ENCODE peak calls at places on chromosomes 4 and X, in nine cellular contexts. K is left colon; G is AG09309; B is M059J; J is left ventricle myocardium inferior; V is stimulated activated CD8-positive, alpha-beta memory T cell treated with anti-CD3 and anti-CD28 coated beads, Interleukin-7, amount 100 ng/mL, for 24 hours; N is HT1080; E is activated CD8-positive, alpha-beta memory T cell treated with anti-CD3 and anti-CD28 coated beads, Interleukin-2, amount 50 U/mL, for 4 hours; R is stimulated activated naive CD4-positive, alpha-beta T cell. F is an unnamed sample.

GRCh38 chrX:141133272-141133671 is 43.7 kb downstream of the LDOC1 start:
- DNase-seq in K (no peak), G (no peak), B (peak), J (no peak), V (no peak), N (no peak), E (no peak), R (no peak), F (no peak)

GRCh38 chr4:145635117-145635516 is 15.9 kb downstream of the MMAA start:
- DNase-seq in K (no peak), G (no peak), B (no peak), J (no peak), V (no peak), N (no peak), E (no peak), R (no peak), F (no peak)

GRCh38 chr4:127140306-127140705 is 492.5 kb upstream of the INTU start:
- DNase-seq in K (no peak), G (no peak), B (peak), J (no peak), V (no peak), N (peak), E (no peak), R (no peak), F (no peak)

GRCh38 chrX:155962906-155963305 is 34.6 kb upstream of the IL9R start:
- DNase-seq in K (no peak), G (no peak), B (no peak), J (no peak), V (no peak), N (no peak), E (no peak), R (no peak), F (no peak)

GRCh38 chr4:62670509-62670908 is 1470.4 kb downstream of the ADGRL3 start:
- DNase-seq in K (no peak), G (no peak), B (no peak), J (no peak), V (no peak), N (peak), E (no peak), R (no peak), F (no peak)

GRCh38 chr4:47686294-47686872 is 151.5 kb downstream of the CORIN start:
- DNase-seq in K (peak), G (no peak), B (peak), J (peak), V (peak), N (peak), E (peak), R (peak), F (peak)

GRCh38 chr4:25172964-25173917 is 13.0 kb upstream of the SEPSECS start:
- DNase-seq in K (no peak), G (peak), B (peak), J (no peak), V (no peak), N (peak), E (no peak), R (no peak), F (peak)

GRCh38 chr4:153573881-153574807 is 108.0 kb downstream of the TMEM131L start:
- DNase-seq in K (peak), G (peak), B (peak), J (peak), V (no peak), N (peak), E (peak), R (peak), F (peak)

GRCh38 chrX:43277879-43278278 is 378.2 kb upstream of the MAOA start:
- DNase-seq in K (no peak), G (no peak), B (no peak), J (no peak), V (no peak), N (no peak), E (no peak), R (no peak), F (no peak)

GRCh38 chr4:141713771-141714445 is 77.5 kb downstream of the IL15 start:
- DNase-seq in K (no peak), G (peak), B (peak), J (no peak), V (no peak), N (peak), E (no peak), R (no peak), F (no peak)

GRCh38 chr4:52098618-52099017 is 47.5 kb downstream of the SPATA18 start:
- DNase-seq in K (no peak), G (no peak), B (no peak), J (no peak), V (no peak), N (no peak), E (no peak), R (no peak), F (no peak)

GRCh38 chrX:13742397-13743176 is 8.0 kb downstream of the OFD1 start:
- DNase-seq in K (no peak), G (no peak), B (no peak), J (no peak), V (no peak), N (no peak), E (no peak), R (no peak), F (no peak)

GRCh38 chr4:8920969-8921368 is 49.3 kb upstream of the HMX1 start:
- DNase-seq in K (peak), G (no peak), B (no peak), J (no peak), V (no peak), N (no peak), E (no peak), R (no peak), F (no peak)

GRCh38 chrX:72094894-72095293 is 36.8 kb downstream of the RTL5 start:
- DNase-seq in K (no peak), G (no peak), B (peak), J (peak), V (peak), N (no peak), E (peak), R (no peak), F (no peak)

GRCh38 chr4:144582975-144583374 is 63.0 kb upstream of the HHIP start:
- DNase-seq in K (no peak), G (no peak), B (no peak), J (no peak), V (no peak), N (peak), E (no peak), R (no peak), F (peak)

GRCh38 chr4:5730993-5731975 is 20.3 kb downstream of the EVC start:
- DNase-seq in K (no peak), G (no peak), B (no peak), J (no peak), V (no peak), N (no peak), E (no peak), R (no peak), F (no peak)

GRCh38 chrX:40544343-40545250 is 36.2 kb upstream of the ATP6AP2 start:
- DNase-seq in K (no peak), G (no peak), B (peak), J (no peak), V (no peak), N (peak), E (no peak), R (no peak), F (no peak)

GRCh38 chr4:153497091-153497531 is 31.0 kb downstream of the TMEM131L start:
- DNase-seq in K (no peak), G (no peak), B (peak), J (no peak), V (no peak), N (peak), E (peak), R (peak), F (no peak)

GRCh38 chr4:67934628-67935027 is 28.7 kb downstream of the TMPRSS11A start:
- DNase-seq in K (no peak), G (no peak), B (no peak), J (no peak), V (no peak), N (peak), E (no peak), R (no peak), F (no peak)

GRCh38 chrX:115602308-115602707 is 41.3 kb downstream of the PLS3 start:
- DNase-seq in K (no peak), G (no peak), B (peak), J (no peak), V (no peak), N (no peak), E (no peak), R (no peak), F (no peak)

GRCh38 chrX:108347800-108348199 is 90.4 kb downstream of the COL4A6 start:
- DNase-seq in K (no peak), G (no peak), B (no peak), J (no peak), V (no peak), N (no peak), E (no peak), R (no peak), F (no peak)

GRCh38 chr4:183912585-183912984 is 7.5 kb downstream of the STOX2 start:
- DNase-seq in K (no peak), G (no peak), B (peak), J (no peak), V (no peak), N (peak), E (no peak), R (no peak), F (no peak)

GRCh38 chrX:78119521-78120227 is 15.6 kb downstream of the PGK1 start:
- DNase-seq in K (no peak), G (no peak), B (no peak), J (no peak), V (no peak), N (no peak), E (no peak), R (no peak), F (no peak)

GRCh38 chr4:158771776-158772175 is 3.0 kb downstream of the FNIP2 start:
- DNase-seq in K (no peak), G (no peak), B (no peak), J (no peak), V (no peak), N (no peak), E (no peak), R (no peak), F (no peak)

GRCh38 chrX:140723251-140723650 is 13.7 kb downstream of the LINC00632 start:
- DNase-seq in K (no peak), G (no peak), B (peak), J (no peak), V (no peak), N (peak), E (no peak), R (no peak), F (no peak)

GRCh38 chrX:24156177-24156576 is 6.6 kb downstream of the ZFX start:
- DNase-seq in K (no peak), G (no peak), B (no peak), J (no peak), V (no peak), N (no peak), E (no peak), R (no peak), F (no peak)

GRCh38 chrX:29826651-29827206 is 388.6 kb upstream of the MAGEB2 start:
- DNase-seq in K (no peak), G (no peak), B (peak), J (no peak), V (no peak), N (no peak), E (no peak), R (no peak), F (no peak)

GRCh38 chrX:31658360-31658759 is 586.5 kb upstream of the FTHL17 start:
- DNase-seq in K (no peak), G (peak), B (peak), J (no peak), V (no peak), N (no peak), E (no peak), R (no peak), F (peak)

GRCh38 chr4:53943345-53944085 is 120.9 kb downstream of the CHIC2 start:
- DNase-seq in K (no peak), G (peak), B (peak), J (no peak), V (no peak), N (peak), E (no peak), R (no peak), F (no peak)

GRCh38 chr4:117786566-117786965 is 247.7 kb upstream of the NDST3 start:
- DNase-seq in K (no peak), G (no peak), B (no peak), J (no peak), V (no peak), N (no peak), E (no peak), R (no peak), F (no peak)

F was measured in NCI-H460.